ENCODE peak calls at places on chromosomes 6 and 20, in five cellular contexts. One of them, this sample, is unnamed.

GRCh38 chr6:21595265-21595950 is 1.9 kb downstream of the SOX4 start:
- DNase-seq in neural progenitor cell: peak; percentile 41
- DNase-seq in testis: peak; percentile 45
- DNase-seq in heart left ventricle: peak; percentile 42
- DNase-seq in AG04450: no peak
- DNase-seq in this sample: peak; percentile 65

GRCh38 chr6:124870611-124871201 is 91.5 kb upstream of the RNF217 start:
- DNase-seq in neural progenitor cell: peak; percentile 43
- DNase-seq in testis: no peak
- DNase-seq in heart left ventricle: no peak
- DNase-seq in AG04450: peak; percentile 16
- DNase-seq in this sample: no peak

GRCh38 chr6:27208042-27208441 is 39.5 kb upstream of the PRSS16 start:
- DNase-seq in neural progenitor cell: no peak
- DNase-seq in testis: no peak
- DNase-seq in heart left ventricle: no peak
- DNase-seq in AG04450: no peak
- DNase-seq in this sample: no peak

GRCh38 chr20:59149678-59150504 is 13.7 kb upstream of the ZNF831 start:
- DNase-seq in neural progenitor cell: no peak
- DNase-seq in testis: no peak
- DNase-seq in heart left ventricle: peak; percentile 35
- DNase-seq in AG04450: no peak
- DNase-seq in this sample: no peak

GRCh38 chr6:45728674-45729073 is 287.0 kb downstream of the CLIC5 start:
- DNase-seq in neural progenitor cell: no peak
- DNase-seq in testis: no peak
- DNase-seq in heart left ventricle: no peak
- DNase-seq in AG04450: no peak
- DNase-seq in this sample: no peak

GRCh38 chr6:33419580-33420492 is at the start of gene SYNGAP1:
- DNase-seq in neural progenitor cell: peak; percentile 78
- DNase-seq in testis: peak; percentile 75
- DNase-seq in heart left ventricle: peak; percentile 69
- DNase-seq in AG04450: peak; percentile 36
- DNase-seq in this sample: no peak

GRCh38 chr6:48135352-48136084 is 24.5 kb upstream of the PTCHD4 start:
- DNase-seq in neural progenitor cell: no peak
- DNase-seq in testis: no peak
- DNase-seq in heart left ventricle: no peak
- DNase-seq in AG04450: no peak
- DNase-seq in this sample: no peak

GRCh38 chr6:49325901-49326300 is 137.2 kb downstream of the MMUT start:
- DNase-seq in neural progenitor cell: no peak
- DNase-seq in testis: no peak
- DNase-seq in heart left ventricle: no peak
- DNase-seq in AG04450: no peak
- DNase-seq in this sample: no peak

GRCh38 chr6:5866547-5867051 is 140.1 kb downstream of the NRN1 start:
- DNase-seq in neural progenitor cell: no peak
- DNase-seq in testis: no peak
- DNase-seq in heart left ventricle: no peak
- DNase-seq in AG04450: no peak
- DNase-seq in this sample: no peak

GRCh38 chr6:15129872-15130271 is 116.0 kb upstream of the JARID2 start:
- DNase-seq in neural progenitor cell: no peak
- DNase-seq in testis: no peak
- DNase-seq in heart left ventricle: no peak
- DNase-seq in AG04450: no peak
- DNase-seq in this sample: no peak

GRCh38 chr20:14644698-14645097 is 307.3 kb upstream of the FLRT3 start:
- DNase-seq in neural progenitor cell: no peak
- DNase-seq in testis: no peak
- DNase-seq in heart left ventricle: no peak
- DNase-seq in AG04450: no peak
- DNase-seq in this sample: no peak

GRCh38 chr20:52105573-52106422 is 85.8 kb downstream of the ZFP64 start:
- DNase-seq in neural progenitor cell: peak; percentile 88
- DNase-seq in testis: no peak
- DNase-seq in heart left ventricle: no peak
- DNase-seq in AG04450: no peak
- DNase-seq in this sample: no peak

GRCh38 chr6:151199976-151200375 is 39.8 kb upstream of the AKAP12 start:
- DNase-seq in neural progenitor cell: no peak
- DNase-seq in testis: no peak
- DNase-seq in heart left ventricle: no peak
- DNase-seq in AG04450: no peak
- DNase-seq in this sample: no peak

GRCh38 chr20:17888044-17888443 is 80.5 kb downstream of the SNX5 start:
- DNase-seq in neural progenitor cell: no peak
- DNase-seq in testis: no peak
- DNase-seq in heart left ventricle: no peak
- DNase-seq in AG04450: no peak
- DNase-seq in this sample: no peak

DNA sequence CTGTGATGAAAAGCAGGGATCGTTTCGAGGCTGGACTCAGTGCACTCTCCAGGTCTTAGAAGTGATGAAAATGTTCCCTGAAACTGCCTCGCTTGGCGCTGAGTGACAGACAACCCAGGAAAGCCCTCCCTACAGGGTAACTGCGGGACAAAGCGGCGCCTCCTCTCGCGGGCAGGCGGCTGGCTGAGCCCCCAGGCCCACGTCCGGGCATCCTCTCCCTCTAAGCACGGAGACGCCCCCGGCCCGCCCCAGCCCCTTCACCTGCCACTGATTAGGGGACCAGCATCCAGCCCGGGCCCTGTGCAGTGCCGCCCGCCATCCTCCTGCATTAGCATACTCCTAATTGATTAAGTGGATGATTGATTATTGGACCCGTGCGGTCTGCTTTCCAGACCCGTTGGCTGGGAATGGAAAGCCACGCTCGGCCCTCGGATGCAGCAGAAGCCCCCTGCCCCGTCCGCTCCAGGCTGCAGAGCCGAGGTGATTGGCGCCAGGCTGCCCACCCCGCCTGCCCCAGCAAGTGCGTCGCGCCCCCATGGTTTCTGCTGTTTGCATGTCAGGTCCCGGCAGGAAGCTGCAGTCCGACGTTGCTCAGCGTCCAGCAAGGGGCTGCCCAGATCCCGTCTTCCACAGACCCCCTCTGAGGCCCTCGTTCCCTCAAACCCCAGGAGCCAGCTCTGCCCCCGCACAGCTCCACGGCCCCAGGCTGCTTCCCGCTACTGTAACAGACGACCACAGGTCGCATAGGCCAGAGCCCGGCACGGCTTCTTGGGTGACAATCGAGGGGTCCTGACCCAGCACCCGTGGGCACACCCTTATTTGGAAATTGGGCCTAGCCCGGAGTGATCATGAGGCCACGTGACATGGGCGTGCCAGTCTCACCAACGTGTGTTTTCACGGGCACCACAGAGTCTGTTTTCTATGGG is 131.6 kb downstream of the DLL1 start:
- DNase-seq in neural progenitor cell: no peak
- DNase-seq in testis: no peak
- DNase-seq in heart left ventricle: peak; percentile 24
- DNase-seq in AG04450: no peak
- DNase-seq in this sample: peak; percentile 40
- H3K4me3 ChIP-seq in neural progenitor cell: no peak overlapping the region
- H3K4me3 ChIP-seq in testis: peak overlapping the region; percentile 37
- H3K4me3 ChIP-seq in heart left ventricle: no peak overlapping the region
- H3K4me3 ChIP-seq in AG04450: no peak overlapping the region
- H3K4me3 ChIP-seq in this sample: no peak overlapping the region

GRCh38 chr20:58077282-58077681 is 151.2 kb downstream of the ANKRD60 start:
- DNase-seq in neural progenitor cell: no peak
- DNase-seq in testis: no peak
- DNase-seq in heart left ventricle: no peak
- DNase-seq in AG04450: no peak
- DNase-seq in this sample: no peak

GRCh38 chr20:58072695-58073671 is 155.5 kb downstream of the ANKRD60 start:
- DNase-seq in neural progenitor cell: no peak
- DNase-seq in testis: no peak
- DNase-seq in heart left ventricle: no peak
- DNase-seq in AG04450: no peak
- DNase-seq in this sample: no peak

GRCh38 chr20:58073945-58074920 is 154.2 kb downstream of the ANKRD60 start:
- DNase-seq in neural progenitor cell: no peak
- DNase-seq in testis: peak; percentile 32
- DNase-seq in heart left ventricle: no peak
- DNase-seq in AG04450: no peak
- DNase-seq in this sample: no peak

GRCh38 chr20:58075980-58076749 is 152.3 kb downstream of the ANKRD60 start:
- DNase-seq in neural progenitor cell: no peak
- DNase-seq in testis: peak; percentile 16
- DNase-seq in heart left ventricle: no peak
- DNase-seq in AG04450: no peak
- DNase-seq in this sample: no peak

GRCh38 chr20:58075565-58075964 is 152.9 kb downstream of the ANKRD60 start:
- DNase-seq in neural progenitor cell: no peak
- DNase-seq in testis: no peak
- DNase-seq in heart left ventricle: no peak
- DNase-seq in AG04450: no peak
- DNase-seq in this sample: no peak
- H3K4me3 ChIP-seq in neural progenitor cell: no peak overlapping the region
- H3K4me3 ChIP-seq in testis: no peak overlapping the region
- H3K4me3 ChIP-seq in heart left ventricle: no peak overlapping the region
- H3K4me3 ChIP-seq in AG04450: no peak overlapping the region
- H3K4me3 ChIP-seq in this sample: no peak overlapping the region

DNA sequence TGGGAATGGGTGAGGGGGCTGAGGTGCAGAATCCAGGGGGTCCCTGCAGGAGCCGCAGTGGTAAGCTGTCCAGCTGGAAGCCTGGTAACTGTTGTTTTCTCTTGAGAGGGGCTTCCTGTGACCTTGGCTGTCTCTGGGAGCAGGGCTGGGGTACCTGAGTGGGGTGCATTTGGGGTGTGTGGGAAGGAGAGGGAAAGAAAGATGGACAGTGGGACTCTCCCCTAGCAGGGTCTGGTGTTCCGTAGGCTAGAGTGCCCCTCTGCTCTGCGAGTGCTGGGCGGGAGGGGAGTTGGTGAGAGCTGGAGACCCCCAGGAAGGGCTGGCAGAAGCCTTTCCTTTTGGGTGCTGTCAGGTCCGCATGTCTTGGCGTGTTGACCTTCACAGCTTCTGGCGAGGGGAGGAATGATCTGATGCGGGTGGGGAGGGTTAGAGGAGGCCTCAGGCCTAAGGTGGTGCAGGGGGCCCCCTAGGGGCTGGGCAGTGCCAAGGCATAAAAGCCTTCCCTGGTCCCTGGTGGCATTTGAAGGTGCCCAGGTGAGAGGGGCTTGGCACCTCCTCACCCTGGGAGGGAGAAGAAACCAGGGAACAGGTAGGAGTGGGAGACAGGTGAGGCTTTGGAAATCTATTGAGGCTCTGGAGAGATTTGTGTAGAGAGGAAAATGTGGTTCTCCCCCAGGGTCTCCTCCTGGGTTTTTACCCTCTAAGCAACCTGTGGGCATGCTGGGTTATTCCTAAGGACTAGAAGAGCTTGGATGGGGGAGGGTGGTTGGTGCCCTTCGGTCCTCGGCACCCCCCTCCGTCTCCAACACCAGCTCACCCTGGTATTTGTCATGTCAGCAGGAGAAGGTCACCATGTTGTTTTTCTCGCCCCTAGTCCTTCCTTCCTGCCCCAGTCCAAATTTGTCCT is 3.3 kb downstream of the VEGFA start:
- DNase-seq in neural progenitor cell: peak; percentile 54
- DNase-seq in testis: peak; percentile 40
- DNase-seq in heart left ventricle: peak; percentile 81
- DNase-seq in AG04450: no peak
- DNase-seq in this sample: peak; percentile 77
- H3K4me3 ChIP-seq in neural progenitor cell: peak overlapping the region; percentile 70
- H3K4me3 ChIP-seq in testis: no peak overlapping the region
- H3K4me3 ChIP-seq in heart left ventricle: peak overlapping the region; percentile 66
- H3K4me3 ChIP-seq in AG04450: peak overlapping the region; percentile 96
- H3K4me3 ChIP-seq in this sample: peak overlapping the region; percentile 65

GRCh38 chr6:112595201-112595600 is 248.1 kb downstream of the RFPL4B start:
- DNase-seq in neural progenitor cell: no peak
- DNase-seq in testis: no peak
- DNase-seq in heart left ventricle: no peak
- DNase-seq in AG04450: no peak
- DNase-seq in this sample: no peak
- H3K4me3 ChIP-seq in neural progenitor cell: no peak overlapping the region
- H3K4me3 ChIP-seq in testis: no peak overlapping the region
- H3K4me3 ChIP-seq in heart left ventricle: no peak overlapping the region
- H3K4me3 ChIP-seq in AG04450: no peak overlapping the region
- H3K4me3 ChIP-seq in this sample: no peak overlapping the region

This sample was measured in right lobe of liver.